ENCODE peak calls at places on chromosomes 3 and 15, in five cellular contexts. U, F, Y, Z and E are unnamed samples.

GRCh38 chr3:5002174-5002870 is 23.1 kb downstream of the BHLHE40 start:
- DNase-seq in U (no peak), F (no peak), Y (no peak), Z (no peak), E (peak)

GRCh38 chr3:193620650-193621049 is 27.6 kb downstream of the OPA1 start:
- DNase-seq in U (no peak), F (no peak), Y (no peak), Z (no peak), E (no peak)

GRCh38 chr15:42608110-42608531 is 32.7 kb downstream of the STARD9 start:
- DNase-seq in U (no peak), F (no peak), Y (no peak), Z (no peak), E (no peak)

GRCh38 chr3:24017305-24017704 is 72.2 kb downstream of the NR1D2 start:
- DNase-seq in U (no peak), F (no peak), Y (no peak), Z (no peak), E (no peak)

GRCh38 chr15:34732430-34732829 is 22.4 kb downstream of the GJD2 start:
- DNase-seq in U (no peak), F (no peak), Y (no peak), Z (no peak), E (no peak)

GRCh38 chr15:69300129-69300588 is 1.4 kb downstream of the PAQR5 start:
- DNase-seq in U (no peak), F (no peak), Y (peak), Z (no peak), E (no peak)

GRCh38 chr3:4067893-4068292 is 235.3 kb upstream of the SETMAR start:
- DNase-seq in U (no peak), F (no peak), Y (no peak), Z (no peak), E (no peak)

GRCh38 chr3:187963677-187964385 is 190.1 kb upstream of the LPP start:
- DNase-seq in U (no peak), F (no peak), Y (no peak), Z (no peak), E (no peak)

GRCh38 chr3:157594413-157594812 is 91.2 kb upstream of the VEPH1 start:
- DNase-seq in U (no peak), F (no peak), Y (no peak), Z (no peak), E (no peak)

GRCh38 chr3:184322731-184323487 is 8.5 kb downstream of the EIF4G1 start:
- DNase-seq in U (no peak), F (no peak), Y (no peak), Z (no peak), E (no peak)

GRCh38 chr3:184773341-184774186 is 38.4 kb upstream of the VPS8 start:
- DNase-seq in U (no peak), F (no peak), Y (no peak), Z (no peak), E (no peak)

DNA sequence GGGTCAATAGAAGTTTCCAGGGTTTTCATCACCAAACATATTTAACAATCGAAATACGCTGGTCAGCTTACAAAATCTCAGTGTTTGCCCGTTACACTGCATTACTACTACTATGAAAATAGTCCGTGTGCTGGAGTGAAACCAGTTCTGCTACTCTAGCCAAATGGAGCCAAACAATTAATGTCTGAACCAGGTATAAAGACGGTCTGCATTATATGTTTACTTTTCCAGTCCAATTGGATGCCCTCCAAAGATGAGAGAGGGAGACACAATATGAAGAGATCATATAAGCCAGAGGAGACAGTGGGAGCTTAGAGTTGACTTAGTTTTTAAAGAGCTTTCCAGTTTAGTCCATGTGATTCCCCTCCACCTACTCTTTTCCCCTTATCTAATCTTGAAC is 6.3 kb upstream of the DUT start:
- DNase-seq in U (no peak), F (no peak), Y (no peak), Z (no peak), E (no peak)
- TF ChIP-seq POLR2AphosphoS5 in U (no peak), F (no peak), Y (no peak), Z (no peak), E (no peak)

GRCh38 chr3:50090985-50091384 is 2.3 kb downstream of the RBM5 start:
- DNase-seq in U (no peak), F (no peak), Y (no peak), Z (no peak), E (no peak)

GRCh38 chr3:50089603-50089945 is 855 bp downstream of the RBM5 start:
- DNase-seq in U (no peak), F (no peak), Y (no peak), Z (no peak), E (no peak)

DNA sequence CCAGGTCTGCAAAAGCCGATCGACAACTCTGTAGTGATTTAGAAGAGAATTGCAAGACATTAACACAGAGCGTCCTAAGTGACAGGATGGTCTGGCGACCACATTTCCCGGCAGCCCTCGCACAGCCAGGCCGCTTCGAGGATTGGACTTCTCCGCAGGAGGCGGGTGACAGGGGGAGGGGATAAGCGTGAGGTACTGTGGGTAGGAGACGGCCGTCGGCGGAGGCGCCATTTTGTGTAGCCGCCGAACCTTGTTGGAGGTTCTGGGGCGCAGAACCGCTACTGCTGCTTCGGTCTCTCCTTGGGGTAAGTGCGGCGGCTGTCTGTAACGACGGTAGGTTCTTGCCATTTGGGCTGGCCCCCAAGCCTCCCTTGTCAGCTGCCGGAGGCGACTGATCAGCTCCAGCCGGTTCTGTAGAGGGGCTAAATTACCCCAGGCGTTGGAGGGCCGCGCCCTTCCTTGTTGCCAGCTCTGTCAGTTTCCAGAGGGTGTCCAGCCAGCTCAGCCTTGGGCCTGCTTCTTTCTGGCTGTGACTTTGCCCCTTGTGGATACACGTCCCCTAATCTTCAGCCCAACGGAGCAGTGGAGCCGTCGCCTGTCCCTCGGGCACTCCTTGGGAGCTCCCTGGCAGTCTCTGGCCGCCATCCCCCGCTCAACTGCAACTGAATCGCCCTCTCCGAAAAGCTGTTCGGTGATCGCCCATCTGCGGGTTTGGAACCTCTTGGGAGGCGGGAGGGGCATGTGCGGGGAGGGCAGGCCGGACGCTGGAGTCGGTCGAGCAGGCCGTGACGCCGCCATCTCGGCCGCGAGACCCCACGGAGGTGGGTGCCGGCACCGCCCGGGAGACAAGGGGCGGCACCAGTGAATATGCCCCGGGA is at the start of gene RBM5:
- DNase-seq in U (peak), F (peak), Y (peak), Z (peak), E (peak)
- TF ChIP-seq POLR2A in U (no peak), F (peak), Y (no peak), Z (no peak), E (peak)

DNA sequence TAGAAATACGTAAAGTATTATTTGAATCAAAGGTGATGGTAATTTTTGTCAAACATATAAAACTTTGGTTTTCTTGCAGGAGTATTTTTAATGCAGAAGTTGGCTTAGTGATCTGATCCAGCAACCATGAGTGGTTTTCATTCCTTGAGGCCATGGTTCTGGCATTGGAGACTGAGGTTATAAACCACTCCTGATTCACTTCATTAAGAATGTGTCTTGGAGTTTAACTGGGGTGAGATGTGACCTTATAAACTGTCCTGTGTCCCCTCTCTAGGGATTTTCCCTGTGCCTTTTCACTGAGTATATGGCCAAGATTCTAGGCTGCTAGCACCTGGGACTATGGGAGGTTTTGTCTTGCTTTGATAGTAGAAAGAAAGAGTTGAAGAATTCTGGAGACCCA is 94.3 kb downstream of the RYR3 start:
- DNase-seq in U (no peak), F (no peak), Y (no peak), Z (no peak), E (no peak)
- TF ChIP-seq CTCF in U (no peak), F (no peak), Y (no peak), Z (no peak), E (no peak)

DNA sequence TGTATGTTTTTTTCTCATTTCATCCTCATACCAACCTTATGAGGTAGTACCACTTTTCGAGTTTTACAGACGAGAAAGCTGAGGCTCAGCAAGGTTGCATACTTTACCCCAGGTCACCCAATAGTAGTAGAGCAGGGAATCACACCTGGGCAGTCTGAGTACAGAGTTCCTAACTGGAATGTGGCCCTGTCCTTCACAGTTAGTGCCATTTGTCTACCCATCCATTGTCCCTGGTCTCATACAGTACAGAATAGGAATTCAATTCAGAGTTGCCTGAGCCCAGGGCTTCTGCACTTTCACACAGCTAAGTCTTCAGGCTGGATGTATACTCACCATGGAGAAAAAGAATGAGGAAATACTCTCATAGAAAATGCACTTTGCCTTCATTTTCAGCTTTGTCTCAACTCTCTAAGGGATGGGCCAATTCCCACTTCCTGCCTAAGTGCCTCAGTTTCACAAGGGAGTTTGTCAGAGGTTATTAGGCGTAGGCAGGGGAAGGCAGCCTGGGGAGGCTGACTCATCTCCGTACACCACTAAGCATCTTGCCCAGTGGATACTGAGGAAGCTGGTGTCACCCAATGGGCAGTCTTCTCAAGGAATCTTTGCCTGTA is 93.2 kb downstream of the TMEM212 start:
- DNase-seq in U (no peak), F (no peak), Y (no peak), Z (no peak), E (no peak)
- TF ChIP-seq POLR2AphosphoS5 in U (no peak), F (no peak), Y (no peak), Z (no peak), E (no peak)

GRCh38 chr3:9396301-9396631 is 1.1 kb upstream of the SETD5 start:
- DNase-seq in U (peak), F (peak), Y (peak), Z (peak), E (peak)
- TF ChIP-seq POLR2A in U (no peak), F (peak), Y (no peak), Z (peak), E (peak)

DNA sequence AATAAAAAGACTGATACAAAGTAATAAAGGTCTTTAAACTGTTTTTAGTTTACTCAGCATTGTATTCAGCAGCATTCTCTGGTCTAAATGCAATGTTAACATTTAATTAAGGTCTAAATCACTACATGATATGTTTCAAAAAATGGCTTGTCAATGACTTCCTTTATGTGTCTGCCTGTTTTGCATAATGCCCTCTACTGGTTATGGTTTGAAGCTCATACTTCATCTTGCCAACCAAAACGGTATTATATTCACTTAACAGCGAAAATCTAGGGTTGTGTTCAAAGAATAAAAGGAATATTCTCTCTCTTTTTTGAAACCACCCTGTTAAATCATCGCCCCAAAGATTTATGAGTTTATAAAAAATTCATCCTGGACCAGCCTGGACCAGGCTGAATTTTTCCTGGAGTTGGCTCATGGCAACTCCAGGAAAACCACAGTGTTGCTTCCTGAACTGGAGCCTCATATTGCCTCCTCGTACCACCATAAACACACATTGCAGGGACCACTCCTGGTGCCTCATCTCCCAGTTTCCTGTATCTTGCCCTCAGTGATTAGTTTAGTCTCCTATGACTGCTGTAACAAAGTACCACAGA is 6.7 kb upstream of the NCEH1 start:
- DNase-seq in U (no peak), F (no peak), Y (no peak), Z (peak), E (no peak)
- TF ChIP-seq CTCF in U (no peak), F (no peak), Y (peak), Z (peak), E (no peak)

DNA sequence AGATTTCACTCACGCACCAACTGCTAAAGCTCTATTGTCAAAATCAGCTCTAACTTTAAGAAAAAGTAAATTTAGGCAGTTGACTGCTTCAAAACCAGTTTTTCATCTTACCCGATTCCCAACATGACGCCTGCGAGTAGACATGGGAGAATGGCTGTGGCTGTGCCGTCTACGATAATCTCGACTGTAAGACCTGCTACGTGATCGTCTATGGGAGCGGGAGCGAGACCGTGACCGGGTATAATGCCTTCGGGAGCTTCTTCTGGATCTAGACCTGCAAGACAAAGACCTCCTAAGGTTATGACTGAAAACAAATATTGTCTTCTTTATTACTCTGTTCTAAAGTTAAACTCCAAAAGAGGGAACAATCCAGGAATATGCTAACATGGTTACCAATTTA is 12.5 kb downstream of the TRA2B start:
- DNase-seq in U (no peak), F (no peak), Y (no peak), Z (no peak), E (no peak)
- TF ChIP-seq POLR2AphosphoS5 in U (peak), F (no peak), Y (no peak), Z (no peak), E (no peak)

GRCh38 chr3:146469206-146470017 is at the start of gene PLSCR2:
- DNase-seq in U (no peak), F (peak), Y (peak), Z (no peak), E (peak)
- TF ChIP-seq POLR2A in U (no peak), F (no peak), Y (no peak), Z (no peak), E (no peak)

DNA sequence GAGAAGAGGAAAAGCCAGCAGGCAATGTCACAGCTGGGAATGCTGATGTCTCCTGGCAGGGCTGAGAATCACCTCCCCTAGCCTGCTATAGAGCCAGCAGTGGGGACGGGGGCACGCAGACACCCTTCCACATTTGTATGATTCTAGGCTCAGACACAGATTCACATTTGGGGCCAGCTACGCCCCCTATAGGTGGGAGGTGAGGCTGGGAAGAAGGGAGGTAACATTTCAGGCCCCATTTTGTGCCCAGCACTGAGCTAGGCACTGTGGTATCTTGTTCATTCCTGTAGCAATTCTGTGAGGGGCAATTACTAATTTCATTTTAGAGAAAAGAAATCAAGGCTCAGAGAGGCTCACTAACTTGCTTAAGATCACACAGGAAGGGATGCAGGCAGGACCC is 15.9 kb upstream of the ACAD9 start:
- DNase-seq in U (no peak), F (no peak), Y (no peak), Z (no peak), E (no peak)
- TF ChIP-seq CTCF in U (peak), F (no peak), Y (no peak), Z (peak), E (no peak)

GRCh38 chr3:49422379-49423248 is at the start of gene AMT:
- DNase-seq in U (peak), F (no peak), Y (peak), Z (no peak), E (no peak)
- TF ChIP-seq POLR2AphosphoS5 in U (peak), F (no peak), Y (no peak), Z (no peak), E (peak)